ENCODE peak calls at places on chromosome 19, in eight cellular contexts. S is tibial nerve, X is uterus, F is right lobe of liver, P is spleen, J is transverse colon, C is testis, E is body of pancreas. G is an unnamed sample. For H3K9me3, the result is how much of the 10 kb centered on the place peaks cover.

GRCh38 chr19:50475101-50475568 is 1.2 kb upstream of the EMC10 start:
- DNase-seq in S (no peak), X (no peak), F (peak), P (peak), J (no peak), C (no peak), E (no peak), G (no peak)

GRCh38 chr19:40763963-40764362 is 11.4 kb upstream of the MIA start:
- DNase-seq in S (no peak), X (no peak), F (no peak), P (no peak), J (no peak), C (no peak), E (no peak), G (no peak)

GRCh38 chr19:50906217-50906616 is 5.0 kb downstream of the KLK4 start:
- DNase-seq in S (peak), X (no peak), F (no peak), P (no peak), J (peak), C (peak), E (peak), G (no peak)

GRCh38 chr19:13073263-13073662 is 29.4 kb downstream of the LYL1 start:
- DNase-seq in S (no peak), X (no peak), F (no peak), P (no peak), J (no peak), C (no peak), E (no peak), G (no peak)

GRCh38 chr19:51023946-51024345 is 2.5 kb downstream of the KLK11 start:
- DNase-seq in S (no peak), X (no peak), F (no peak), P (no peak), J (no peak), C (no peak), E (no peak), G (no peak)

GRCh38 chr19:2814426-2814825 is 5.2 kb upstream of the ZNF554 start:
- DNase-seq in S (no peak), X (no peak), F (no peak), P (no peak), J (no peak), C (no peak), E (no peak), G (no peak)

GRCh38 chr19:44603201-44603945 is 10.0 kb upstream of the IGSF23 start:
- DNase-seq in S (no peak), X (no peak), F (no peak), P (no peak), J (no peak), C (no peak), E (no peak), G (no peak)

GRCh38 chr19:51386882-51387520 is 773 bp downstream of the LIM2 start:
- DNase-seq in S (no peak), X (no peak), F (no peak), P (peak), J (no peak), C (no peak), E (no peak), G (no peak)

GRCh38 chr19:16660763-16661479 is at the start of gene TMEM38A:
- DNase-seq in S (no peak), X (peak), F (peak), P (peak), J (peak), C (peak), E (peak), G (peak)

GRCh38 chr19:35407619-35408018 is 36.8 kb downstream of the GPR42 start:
- DNase-seq in S (no peak), X (no peak), F (no peak), P (no peak), J (no peak), C (no peak), E (no peak), G (no peak)

GRCh38 chr19:17117250-17117789 is 41.7 kb downstream of the MYO9B start:
- DNase-seq in S (no peak), X (no peak), F (no peak), P (no peak), J (no peak), C (no peak), E (no peak), G (no peak)

GRCh38 chr19:31598730-31599238 is 249.5 kb upstream of the TSHZ3 start:
- DNase-seq in S (no peak), X (no peak), F (no peak), P (no peak), J (no peak), C (no peak), E (no peak), G (peak)

GRCh38 chr19:12293771-12294307 is 844 bp downstream of the ZNF44 start:
- DNase-seq in S (peak), X (peak), F (peak), P (peak), J (peak), C (peak), E (peak), G (peak)

GRCh38 chr19:31943305-31943704 is 402.1 kb upstream of the ZNF507 start:
- DNase-seq in S (no peak), X (no peak), F (no peak), P (no peak), J (no peak), C (peak), E (no peak), G (no peak)

GRCh38 chr19:29265436-29265835 is 52.5 kb upstream of the UQCRFS1 start:
- DNase-seq in S (no peak), X (no peak), F (no peak), P (no peak), J (no peak), C (no peak), E (no peak), G (no peak)

GRCh38 chr19:34513767-34514166 is 32.2 kb downstream of the WTIP start:
- DNase-seq in S (no peak), X (no peak), F (no peak), P (no peak), J (no peak), C (no peak), E (no peak), G (no peak)

GRCh38 chr19:12955996-12956395 is 1.0 kb downstream of the GADD45GIP1 start:
- DNase-seq in S (no peak), X (no peak), F (no peak), P (no peak), J (no peak), C (no peak), E (no peak), G (peak)

GRCh38 chr19:51002542-51003311 is 1.3 kb upstream of the KLK8 start:
- DNase-seq in S (peak), X (no peak), F (no peak), P (peak), J (no peak), C (peak), E (peak), G (no peak)

GRCh38 chr19:11486661-11487503 is 6.0 kb upstream of the ELAVL3 start:
- DNase-seq in S (no peak), X (no peak), F (no peak), P (no peak), J (no peak), C (no peak), E (no peak), G (no peak)

GRCh38 chr19:11560404-11560988 is 1.5 kb upstream of the ELOF1 start:
- DNase-seq in S (no peak), X (no peak), F (no peak), P (no peak), J (peak), C (peak), E (peak), G (peak)

GRCh38 chr19:29612121-29612520 is 6.0 kb downstream of the POP4 start:
- DNase-seq in S (no peak), X (no peak), F (peak), P (peak), J (no peak), C (no peak), E (no peak), G (no peak)

GRCh38 chr19:50248413-50248812 is 45.0 kb downstream of the MYH14 start:
- DNase-seq in S (no peak), X (no peak), F (no peak), P (no peak), J (no peak), C (no peak), E (no peak), G (no peak)

GRCh38 chr19:35643255-35644205 is 2.0 kb downstream of the ETV2 start:
- DNase-seq in S (peak), X (peak), F (peak), P (peak), J (peak), C (peak), E (peak), G (peak)

GRCh38 chr19:13839938-13840750 is 36.8 kb upstream of the NANOS3 start:
- DNase-seq in S (peak), X (no peak), F (peak), P (peak), J (peak), C (no peak), E (peak), G (peak)

GRCh38 chr19:3210347-3211017 is 14.0 kb upstream of the CELF5 start:
- DNase-seq in S (peak), X (peak), F (no peak), P (peak), J (peak), C (peak), E (peak), G (peak)

GRCh38 chr19:45842198-45842597 is 20.7 kb downstream of the SYMPK start:
- DNase-seq in S (no peak), X (no peak), F (peak), P (peak), J (no peak), C (no peak), E (no peak), G (no peak)

GRCh38 chr19:56314018-56314583 is 538 bp downstream of the ZSCAN5A start:
- DNase-seq in S (peak), X (no peak), F (no peak), P (no peak), J (no peak), C (no peak), E (no peak), G (no peak)

GRCh38 chr19:658916-659839 is 3.8 kb downstream of the RNF126 start:
- DNase-seq in S (no peak), X (no peak), F (no peak), P (peak), J (peak), C (peak), E (peak), G (peak)

GRCh38 chr19:4345656-4346383 is 2.5 kb downstream of the MPND start:
- DNase-seq in S (no peak), X (no peak), F (peak), P (peak), J (no peak), C (peak), E (peak), G (peak)

GRCh38 chr19:39352549-39353285 is 10.5 kb downstream of the SAMD4B start:
- DNase-seq in S (no peak), X (no peak), F (no peak), P (no peak), J (no peak), C (peak), E (no peak), G (no peak)

GRCh38 chr19:40035996-40036395 is 20.0 kb downstream of the ZNF780B start:
- DNase-seq in S (no peak), X (no peak), F (no peak), P (no peak), J (no peak), C (no peak), E (no peak), G (no peak)

GRCh38 chr19:3893509-3894179 is 13.2 kb downstream of the ATCAY start:
- DNase-seq in S (no peak), X (no peak), F (no peak), P (no peak), J (no peak), C (peak), E (no peak), G (no peak)

GRCh38 chr19:51784922-51785690 is 9.9 kb upstream of the FPR3 start:
- DNase-seq in S (peak), X (peak), F (no peak), P (no peak), J (peak), C (peak), E (peak), G (peak)

GRCh38 chr19:32902448-32902847 is 32.9 kb upstream of the SLC7A9 start:
- DNase-seq in S (no peak), X (no peak), F (no peak), P (no peak), J (peak), C (no peak), E (no peak), G (no peak)

GRCh38 chr19:4051175-4052101 is 15.3 kb downstream of the ZBTB7A start:
- DNase-seq in S (no peak), X (no peak), F (peak), P (no peak), J (peak), C (no peak), E (peak), G (peak)

GRCh38 chr19:35360880-35361420 is 2.7 kb downstream of the FFAR3 start:
- DNase-seq in S (no peak), X (no peak), F (no peak), P (no peak), J (no peak), C (no peak), E (no peak), G (no peak)

GRCh38 chr19:441213-441823 is 19.5 kb downstream of the SHC2 start:
- DNase-seq in S (no peak), X (no peak), F (no peak), P (peak), J (no peak), C (no peak), E (no peak), G (no peak)

GRCh38 chr19:33325920-33326319 is 23.6 kb upstream of the CEBPA start:
- DNase-seq in S (peak), X (peak), F (peak), P (no peak), J (peak), C (no peak), E (peak), G (no peak)

DNA sequence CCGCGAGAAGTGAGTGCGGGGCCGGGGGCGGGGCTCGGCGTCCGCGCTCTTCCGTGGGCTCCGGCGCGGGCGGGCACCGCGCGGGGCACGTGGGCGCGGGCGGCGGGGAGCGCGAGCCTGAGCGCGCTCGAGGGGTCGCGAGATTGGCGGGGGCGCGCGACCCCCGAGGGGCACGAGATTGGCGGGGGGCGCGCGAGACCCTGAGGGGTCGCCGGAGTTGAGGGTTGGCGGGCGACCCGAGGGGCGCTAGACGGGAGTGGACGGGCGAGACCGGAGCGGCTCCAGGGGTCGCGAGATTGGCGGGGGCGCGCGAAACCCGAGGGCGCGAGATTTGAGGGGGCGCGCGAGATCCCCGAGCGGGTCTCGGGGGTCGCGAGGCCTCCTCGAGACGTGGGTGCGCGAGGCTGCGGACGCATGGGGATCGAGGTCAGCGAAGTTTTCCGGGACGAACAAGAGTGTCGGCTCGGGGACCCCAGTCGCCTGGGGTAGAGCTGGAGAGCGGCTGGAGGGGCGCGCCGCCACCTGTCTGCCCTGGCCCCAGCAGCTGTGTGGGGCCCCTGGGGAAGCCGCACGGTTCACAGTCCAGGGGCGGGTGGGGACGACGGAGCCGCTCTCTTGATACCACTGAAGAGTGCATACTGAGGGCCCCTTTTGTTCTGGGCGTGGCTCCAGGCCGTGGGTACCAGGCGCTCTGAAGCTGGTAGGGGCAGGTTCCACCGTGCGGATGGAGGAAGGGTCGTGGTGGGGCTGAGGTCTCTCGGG is 682 bp downstream of the SSBP4 start:
- DNase-seq in S (no peak), X (no peak), F (no peak), P (peak), J (peak), C (no peak), E (peak), G (peak)
- TF ChIP-seq POLR2A in S (no peak), X (no peak), F (no peak), P (no peak), J (no peak), C (no peak), E (no peak), G (no peak)

GRCh38 chr19:6719540-6719861 is 949 bp downstream of the C3 start:
- DNase-seq in S (no peak), X (no peak), F (no peak), P (no peak), J (no peak), C (no peak), E (no peak), G (no peak)

GRCh38 chr19:6721773-6722172 is 1.3 kb upstream of the C3 start:
- DNase-seq in S (no peak), X (no peak), F (no peak), P (no peak), J (no peak), C (no peak), E (no peak), G (no peak)

GRCh38 chr19:6720369-6721112 is at the start of gene C3:
- DNase-seq in S (peak), X (peak), F (peak), P (no peak), J (no peak), C (peak), E (peak), G (peak)

GRCh38 chr19:6719992-6720368 is 470 bp downstream of the C3 start:
- DNase-seq in S (no peak), X (no peak), F (no peak), P (no peak), J (no peak), C (no peak), E (no peak), G (no peak)

GRCh38 chr19:6721113-6721474 is 644 bp upstream of the C3 start:
- DNase-seq in S (no peak), X (no peak), F (no peak), P (no peak), J (no peak), C (no peak), E (no peak), G (no peak)
- H3K9me3 ChIP-seq in S (under half), X (under half), F (under half), P (under half), J (under half), C (under half), E (under half), G (under half)

DNA sequence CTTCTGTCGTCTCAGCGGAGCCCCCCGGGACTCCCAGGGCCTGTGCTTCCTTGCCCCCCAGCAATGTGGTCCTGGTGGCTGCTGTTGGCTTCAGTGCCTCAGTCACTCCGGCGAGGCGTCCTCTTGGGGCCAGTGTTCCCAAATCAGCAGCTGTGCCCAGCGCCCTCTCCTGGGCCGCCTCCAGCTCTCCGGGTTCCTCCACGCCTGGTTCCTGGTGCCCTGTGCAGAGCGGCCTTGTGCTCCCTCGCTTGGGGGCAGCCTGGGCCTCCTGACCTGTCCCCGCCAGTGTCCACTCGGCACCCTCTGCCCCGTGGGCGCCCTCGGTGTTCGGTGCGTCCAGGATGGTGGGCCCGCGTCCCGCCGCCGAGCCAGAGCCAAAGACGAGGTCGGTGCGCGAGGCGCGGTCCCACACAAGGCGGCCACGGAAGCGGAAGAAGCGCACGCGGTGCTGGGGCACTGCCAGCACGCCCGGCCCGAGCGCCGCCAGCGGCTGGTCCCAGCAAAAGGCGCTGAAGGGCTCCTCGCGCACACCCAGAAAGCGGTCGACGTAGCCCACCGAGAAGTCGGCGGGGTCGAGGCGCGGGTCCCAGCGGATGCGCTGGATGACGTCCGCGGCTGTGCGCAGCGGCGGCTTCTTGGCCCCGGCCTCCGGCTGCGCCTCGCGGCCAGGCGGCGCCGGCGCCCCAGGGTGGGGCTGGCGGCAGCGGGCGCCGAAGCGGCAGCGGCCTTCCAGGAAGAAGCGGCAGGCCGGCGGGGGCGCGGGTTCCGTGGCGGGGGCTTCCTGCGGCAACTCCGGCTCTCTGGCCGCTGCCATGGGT is 656 bp downstream of the LENG9 start:
- DNase-seq in S (peak), X (peak), F (peak), P (peak), J (peak), C (peak), E (peak), G (peak)
- TF ChIP-seq CTCF in S (peak), X (no peak), F (no peak), P (peak), J (peak), C (no peak), E (no peak), G (no peak)

GRCh38 chr19:41929536-41930071 is 1.4 kb upstream of the ERFL start:
- DNase-seq in S (no peak), X (no peak), F (no peak), P (peak), J (no peak), C (no peak), E (no peak), G (no peak)

GRCh38 chr19:41928221-41928683 is at the start of gene ERFL:
- DNase-seq in S (no peak), X (no peak), F (no peak), P (peak), J (no peak), C (no peak), E (no peak), G (no peak)

GRCh38 chr19:41928754-41929535 is 696 bp upstream of the ERFL start:
- DNase-seq in S (no peak), X (no peak), F (no peak), P (peak), J (peak), C (no peak), E (no peak), G (no peak)

GRCh38 chr19:41930926-41931592 is 2.8 kb upstream of the ERFL start:
- DNase-seq in S (no peak), X (no peak), F (no peak), P (no peak), J (no peak), C (no peak), E (no peak), G (no peak)

GRCh38 chr19:41930322-41930722 is 2.1 kb upstream of the ERFL start:
- DNase-seq in S (no peak), X (no peak), F (no peak), P (no peak), J (no peak), C (no peak), E (no peak), G (no peak)
- TF ChIP-seq POLR2A in S (no peak), X (no peak), F (no peak), P (no peak), J (no peak), C (no peak), E (no peak), G (no peak)

GRCh38 chr19:23868630-23869029 is 46.1 kb upstream of the ZNF726 start:
- DNase-seq in S (no peak), X (no peak), F (no peak), P (no peak), J (no peak), C (no peak), E (no peak), G (no peak)
- H3K9me3 ChIP-seq in S (under half), X (under half), F (under half), P (under half), J (under half), C (under half), E (under half), G (under half)

GRCh38 chr19:23822735-23823134 is 64.0 kb upstream of the ZNF681 start:
- DNase-seq in S (no peak), X (no peak), F (no peak), P (no peak), J (no peak), C (no peak), E (no peak), G (no peak)

GRCh38 chr19:23823952-23824389 is 65.3 kb upstream of the ZNF681 start:
- DNase-seq in S (no peak), X (no peak), F (no peak), P (no peak), J (peak), C (peak), E (no peak), G (peak)
- TF ChIP-seq CTCF in S (no peak), X (no peak), F (no peak), P (no peak), J (peak), C (no peak), E (no peak), G (no peak)